ENCODE peak calls at places on chromosomes 5 and 9, in six cellular contexts. One of them, this sample, is unnamed.

GRCh38 chr9:131650254-131650653 is 89.6 kb downstream of the RAPGEF1 start:
- DNase-seq in fibroblast of the aortic adventitia: peak; percentile 83
- DNase-seq in coronary artery: no peak
- DNase-seq in RWPE2: no peak
- DNase-seq in cardiac muscle cell: no peak
- DNase-seq in upper lobe of right lung: no peak
- DNase-seq in this sample: no peak

GRCh38 chr5:2509527-2509926 is 241.9 kb downstream of the IRX2 start:
- DNase-seq in fibroblast of the aortic adventitia: no peak
- DNase-seq in coronary artery: no peak
- DNase-seq in RWPE2: no peak
- DNase-seq in cardiac muscle cell: no peak
- DNase-seq in upper lobe of right lung: no peak
- DNase-seq in this sample: no peak

GRCh38 chr5:27414099-27414498 is 375.7 kb upstream of the CDH9 start:
- DNase-seq in fibroblast of the aortic adventitia: no peak
- DNase-seq in coronary artery: no peak
- DNase-seq in RWPE2: no peak
- DNase-seq in cardiac muscle cell: no peak
- DNase-seq in upper lobe of right lung: no peak
- DNase-seq in this sample: no peak

GRCh38 chr5:158856295-158856694 is 243.4 kb downstream of the EBF1 start:
- DNase-seq in fibroblast of the aortic adventitia: peak; percentile 30
- DNase-seq in coronary artery: no peak
- DNase-seq in RWPE2: no peak
- DNase-seq in cardiac muscle cell: no peak
- DNase-seq in upper lobe of right lung: no peak
- DNase-seq in this sample: no peak

GRCh38 chr5:3029396-3029795 is 277.9 kb upstream of the IRX2 start:
- DNase-seq in fibroblast of the aortic adventitia: no peak
- DNase-seq in coronary artery: no peak
- DNase-seq in RWPE2: no peak
- DNase-seq in cardiac muscle cell: no peak
- DNase-seq in upper lobe of right lung: no peak
- DNase-seq in this sample: no peak

GRCh38 chr5:39640552-39640951 is 215.8 kb upstream of the DAB2 start:
- DNase-seq in fibroblast of the aortic adventitia: no peak
- DNase-seq in coronary artery: no peak
- DNase-seq in RWPE2: no peak
- DNase-seq in cardiac muscle cell: no peak
- DNase-seq in upper lobe of right lung: no peak
- DNase-seq in this sample: no peak

GRCh38 chr9:97502222-97502983 is 937 bp downstream of the TMOD1 start:
- DNase-seq in fibroblast of the aortic adventitia: no peak
- DNase-seq in coronary artery: no peak
- DNase-seq in RWPE2: no peak
- DNase-seq in cardiac muscle cell: peak; percentile 53
- DNase-seq in upper lobe of right lung: no peak
- DNase-seq in this sample: peak; percentile 27

GRCh38 chr9:137760426-137760825 is 117.2 kb upstream of the CACNA1B start:
- DNase-seq in fibroblast of the aortic adventitia: peak; percentile 16
- DNase-seq in coronary artery: no peak
- DNase-seq in RWPE2: no peak
- DNase-seq in cardiac muscle cell: no peak
- DNase-seq in upper lobe of right lung: no peak
- DNase-seq in this sample: no peak

GRCh38 chr5:172643392-172643871 is 2.4 kb downstream of the NEURL1B start:
- DNase-seq in fibroblast of the aortic adventitia: no peak
- DNase-seq in coronary artery: no peak
- DNase-seq in RWPE2: no peak
- DNase-seq in cardiac muscle cell: no peak
- DNase-seq in upper lobe of right lung: peak; percentile 26
- DNase-seq in this sample: no peak

GRCh38 chr5:172659909-172660628 is 19.0 kb downstream of the NEURL1B start:
- DNase-seq in fibroblast of the aortic adventitia: peak; percentile 56
- DNase-seq in coronary artery: peak; percentile 94
- DNase-seq in RWPE2: peak; percentile 95
- DNase-seq in cardiac muscle cell: peak; percentile 93
- DNase-seq in upper lobe of right lung: peak; percentile 83
- DNase-seq in this sample: peak; percentile 90

GRCh38 chr5:134489227-134489944 is 36.1 kb upstream of the JADE2 start:
- DNase-seq in fibroblast of the aortic adventitia: no peak
- DNase-seq in coronary artery: no peak
- DNase-seq in RWPE2: peak; percentile 31
- DNase-seq in cardiac muscle cell: no peak
- DNase-seq in upper lobe of right lung: peak; percentile 29
- DNase-seq in this sample: no peak

GRCh38 chr9:27117489-27118135 is 8.6 kb downstream of the TEK start:
- DNase-seq in fibroblast of the aortic adventitia: peak; percentile 87
- DNase-seq in coronary artery: peak; percentile 78
- DNase-seq in RWPE2: peak; percentile 73
- DNase-seq in cardiac muscle cell: no peak
- DNase-seq in upper lobe of right lung: peak; percentile 70
- DNase-seq in this sample: no peak

GRCh38 chr5:31122998-31123950 is 70.2 kb upstream of the CDH6 start:
- DNase-seq in fibroblast of the aortic adventitia: no peak
- DNase-seq in coronary artery: no peak
- DNase-seq in RWPE2: no peak
- DNase-seq in cardiac muscle cell: no peak
- DNase-seq in upper lobe of right lung: no peak
- DNase-seq in this sample: no peak

GRCh38 chr9:100394819-100395218 is 32.1 kb upstream of the MSANTD3 start:
- DNase-seq in fibroblast of the aortic adventitia: no peak
- DNase-seq in coronary artery: no peak
- DNase-seq in RWPE2: no peak
- DNase-seq in cardiac muscle cell: no peak
- DNase-seq in upper lobe of right lung: no peak
- DNase-seq in this sample: no peak

GRCh38 chr5:54975701-54976100 is 9.7 kb downstream of the ESM1 start:
- DNase-seq in fibroblast of the aortic adventitia: no peak
- DNase-seq in coronary artery: no peak
- DNase-seq in RWPE2: no peak
- DNase-seq in cardiac muscle cell: no peak
- DNase-seq in upper lobe of right lung: no peak
- DNase-seq in this sample: no peak

GRCh38 chr9:116163293-116164055 is 9.9 kb downstream of the PAPPA start:
- DNase-seq in fibroblast of the aortic adventitia: no peak
- DNase-seq in coronary artery: no peak
- DNase-seq in RWPE2: no peak
- DNase-seq in cardiac muscle cell: no peak
- DNase-seq in upper lobe of right lung: no peak
- DNase-seq in this sample: no peak

GRCh38 chr5:66207800-66208561 is 63.9 kb downstream of the SREK1 start:
- DNase-seq in fibroblast of the aortic adventitia: peak; percentile 45
- DNase-seq in coronary artery: no peak
- DNase-seq in RWPE2: no peak
- DNase-seq in cardiac muscle cell: no peak
- DNase-seq in upper lobe of right lung: no peak
- DNase-seq in this sample: no peak

GRCh38 chr5:79255786-79256557 is 20.0 kb downstream of the JMY start:
- DNase-seq in fibroblast of the aortic adventitia: peak; percentile 29
- DNase-seq in coronary artery: no peak
- DNase-seq in RWPE2: no peak
- DNase-seq in cardiac muscle cell: peak; percentile 70
- DNase-seq in upper lobe of right lung: no peak
- DNase-seq in this sample: peak; percentile 59

GRCh38 chr9:34171753-34172535 is 6.9 kb upstream of the UBAP1 start:
- DNase-seq in fibroblast of the aortic adventitia: no peak
- DNase-seq in coronary artery: no peak
- DNase-seq in RWPE2: no peak
- DNase-seq in cardiac muscle cell: no peak
- DNase-seq in upper lobe of right lung: no peak
- DNase-seq in this sample: no peak
- TF ChIP-seq CTCF in fibroblast of the aortic adventitia: no peak
- TF ChIP-seq CTCF in coronary artery: no peak
- TF ChIP-seq CTCF in RWPE2: no peak
- TF ChIP-seq CTCF in cardiac muscle cell: no peak
- TF ChIP-seq CTCF in upper lobe of right lung: no peak
- TF ChIP-seq CTCF in this sample: no peak

DNA sequence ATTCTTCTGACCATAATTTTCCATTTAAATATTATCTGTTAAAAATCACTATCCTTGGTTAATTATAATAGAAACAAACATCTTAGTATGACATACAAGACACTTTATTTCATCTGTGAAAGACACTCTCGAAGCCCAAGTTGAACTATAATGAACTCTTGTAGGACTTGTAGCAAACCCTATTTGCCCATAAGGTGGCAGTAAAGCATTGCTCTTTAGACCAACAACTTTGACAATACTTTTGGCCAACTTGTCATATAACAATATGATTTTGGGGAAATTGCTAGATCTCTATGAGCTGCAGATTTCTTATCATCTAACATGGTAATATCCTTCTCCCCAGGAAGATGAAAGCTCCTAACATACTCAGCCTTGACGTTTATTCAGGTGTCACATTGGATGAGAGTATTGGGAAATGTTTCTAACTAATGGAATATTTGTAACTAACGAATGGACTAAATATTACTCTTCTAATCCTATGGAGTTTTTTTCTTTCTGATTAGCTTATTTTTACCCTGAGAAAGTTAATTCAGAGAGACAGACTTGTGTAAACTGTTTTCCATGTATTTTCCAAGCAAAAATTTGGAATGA is 11.0 kb downstream of the SPINK14 start:
- DNase-seq in fibroblast of the aortic adventitia: peak; percentile 80
- DNase-seq in coronary artery: no peak
- DNase-seq in RWPE2: no peak
- DNase-seq in cardiac muscle cell: peak; percentile 70
- DNase-seq in upper lobe of right lung: no peak
- DNase-seq in this sample: no peak
- TF ChIP-seq CTCF in fibroblast of the aortic adventitia: peak; percentile 72
- TF ChIP-seq CTCF in coronary artery: peak; percentile 21
- TF ChIP-seq CTCF in RWPE2: peak; percentile 97
- TF ChIP-seq CTCF in cardiac muscle cell: peak; percentile 76
- TF ChIP-seq CTCF in upper lobe of right lung: peak; percentile 71
- TF ChIP-seq CTCF in this sample: peak; percentile 65

GRCh38 chr5:105684799-105685198 is 1985.9 kb downstream of the EFNA5 start:
- DNase-seq in fibroblast of the aortic adventitia: no peak
- DNase-seq in coronary artery: no peak
- DNase-seq in RWPE2: no peak
- DNase-seq in cardiac muscle cell: no peak
- DNase-seq in upper lobe of right lung: no peak
- DNase-seq in this sample: no peak

GRCh38 chr5:105687493-105687892 is 1983.2 kb downstream of the EFNA5 start:
- DNase-seq in fibroblast of the aortic adventitia: no peak
- DNase-seq in coronary artery: no peak
- DNase-seq in RWPE2: no peak
- DNase-seq in cardiac muscle cell: no peak
- DNase-seq in upper lobe of right lung: no peak
- DNase-seq in this sample: no peak

GRCh38 chr5:105685884-105686283 is 1984.9 kb downstream of the EFNA5 start:
- DNase-seq in fibroblast of the aortic adventitia: no peak
- DNase-seq in coronary artery: no peak
- DNase-seq in RWPE2: no peak
- DNase-seq in cardiac muscle cell: no peak
- DNase-seq in upper lobe of right lung: no peak
- DNase-seq in this sample: no peak

DNA sequence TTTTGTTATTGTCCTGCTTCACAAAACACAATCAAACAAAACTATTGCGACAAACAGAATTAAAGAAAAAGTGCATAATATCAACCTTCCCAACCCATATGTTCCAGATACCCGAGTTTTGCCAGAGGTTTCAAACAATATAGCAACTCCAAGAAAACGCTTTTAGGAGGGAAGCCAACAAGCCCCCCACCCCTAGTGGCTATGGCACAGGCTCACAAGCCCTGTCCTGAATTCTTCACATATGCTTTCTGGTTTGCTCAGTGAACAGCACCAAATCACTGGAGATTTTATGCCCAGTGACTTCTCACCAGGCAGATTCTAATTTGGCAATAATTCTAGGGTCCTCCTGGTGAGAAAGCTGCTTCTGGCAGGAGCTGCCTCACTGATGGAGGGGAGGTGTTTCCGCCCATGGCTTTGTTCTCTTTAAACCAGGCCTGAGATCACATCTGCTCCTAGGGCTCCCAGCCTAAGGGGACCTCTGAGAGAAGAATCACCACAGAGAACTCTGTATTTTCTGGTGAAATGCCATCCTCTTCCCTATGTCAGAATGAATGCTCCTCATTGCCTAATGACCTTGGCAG is 1982.4 kb downstream of the EFNA5 start:
- DNase-seq in fibroblast of the aortic adventitia: no peak
- DNase-seq in coronary artery: no peak
- DNase-seq in RWPE2: no peak
- DNase-seq in cardiac muscle cell: no peak
- DNase-seq in upper lobe of right lung: no peak
- DNase-seq in this sample: no peak
- TF ChIP-seq CTCF in fibroblast of the aortic adventitia: no peak
- TF ChIP-seq CTCF in coronary artery: no peak
- TF ChIP-seq CTCF in RWPE2: no peak
- TF ChIP-seq CTCF in cardiac muscle cell: no peak
- TF ChIP-seq CTCF in upper lobe of right lung: no peak
- TF ChIP-seq CTCF in this sample: no peak

DNA sequence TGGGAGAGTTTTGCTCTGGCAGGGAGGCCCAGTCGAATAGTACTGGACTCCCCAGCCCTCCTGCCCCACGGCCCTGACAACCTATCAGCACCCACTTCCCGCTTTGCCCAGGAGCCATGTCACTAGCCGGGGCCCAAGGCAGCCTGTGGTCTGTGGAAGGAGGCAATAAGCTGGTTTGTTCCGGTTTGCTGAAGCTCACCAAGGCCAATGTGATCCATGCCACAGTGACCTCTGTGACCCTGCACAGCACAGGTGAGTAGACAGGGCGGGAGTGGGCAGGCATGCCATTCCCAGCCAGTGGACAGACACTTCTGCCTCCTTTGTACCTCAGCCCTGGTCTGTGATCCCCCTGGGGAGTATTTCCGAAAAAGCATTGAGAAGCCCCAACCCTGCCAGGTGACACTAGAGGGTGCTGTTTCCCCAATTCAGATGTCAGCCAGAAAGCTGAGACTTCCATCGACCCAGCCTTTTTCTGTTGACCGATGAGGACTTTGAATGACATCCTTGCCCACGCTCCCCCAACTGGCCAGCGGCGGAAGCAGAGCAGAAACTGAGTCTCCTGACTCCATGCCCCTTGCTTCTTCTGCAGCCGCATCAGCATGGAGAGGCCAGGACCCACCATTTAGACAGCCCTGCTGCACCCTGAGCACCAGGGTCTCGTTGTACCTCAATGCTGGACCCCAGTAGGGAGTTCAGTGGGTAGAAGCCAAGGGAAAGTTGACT is 9.6 kb downstream of the PCYOX1L start:
- DNase-seq in fibroblast of the aortic adventitia: peak; percentile 71
- DNase-seq in coronary artery: peak; percentile 80
- DNase-seq in RWPE2: peak; percentile 68
- DNase-seq in cardiac muscle cell: peak; percentile 81
- DNase-seq in upper lobe of right lung: no peak
- DNase-seq in this sample: peak; percentile 81
- TF ChIP-seq CTCF in fibroblast of the aortic adventitia: peak; percentile 88
- TF ChIP-seq CTCF in coronary artery: peak; percentile 74
- TF ChIP-seq CTCF in RWPE2: peak; percentile 95
- TF ChIP-seq CTCF in cardiac muscle cell: peak; percentile 91
- TF ChIP-seq CTCF in upper lobe of right lung: peak; percentile 82
- TF ChIP-seq CTCF in this sample: peak; percentile 82

DNA sequence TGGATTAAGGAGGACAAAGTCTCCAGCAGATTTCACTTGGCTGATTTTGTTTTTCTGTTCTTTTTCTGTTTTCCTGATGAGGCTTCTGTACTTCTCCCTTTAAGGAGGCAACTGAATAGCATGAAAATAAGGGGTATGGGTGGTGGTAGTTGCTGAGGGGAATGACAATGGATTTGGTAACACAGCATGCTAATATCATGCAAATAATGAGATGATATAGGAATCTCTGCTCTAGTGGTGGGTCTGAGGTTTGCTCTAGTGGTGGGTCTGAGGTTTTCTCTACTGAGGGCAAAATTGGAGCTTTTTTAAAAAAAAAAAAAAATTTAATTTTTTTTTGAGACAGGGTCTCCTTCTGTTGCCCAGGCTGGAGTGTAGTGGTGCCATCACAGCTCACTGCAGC is 139.7 kb downstream of the C9orf152 start:
- DNase-seq in fibroblast of the aortic adventitia: no peak
- DNase-seq in coronary artery: no peak
- DNase-seq in RWPE2: no peak
- DNase-seq in cardiac muscle cell: no peak
- DNase-seq in upper lobe of right lung: no peak
- DNase-seq in this sample: no peak
- TF ChIP-seq CTCF in fibroblast of the aortic adventitia: no peak
- TF ChIP-seq CTCF in coronary artery: no peak
- TF ChIP-seq CTCF in RWPE2: no peak
- TF ChIP-seq CTCF in cardiac muscle cell: no peak
- TF ChIP-seq CTCF in upper lobe of right lung: no peak
- TF ChIP-seq CTCF in this sample: no peak